ENCODE peak calls at places on chromosome 1, in five cellular contexts. J is ascending aorta, F is thoracic aorta, I is psoas muscle, Q is AG09309. Z is an unnamed sample.

GRCh38 chr1:58979085-58979484 is 195.2 kb upstream of the JUN start:
- DNase-seq in J (no peak), F (no peak), I (no peak), Q (no peak), Z (no peak)

GRCh38 chr1:51581286-51581685 is 35.6 kb upstream of the OSBPL9 start:
- DNase-seq in J (no peak), F (no peak), I (no peak), Q (no peak), Z (no peak)

GRCh38 chr1:24635195-24635843 is 7.8 kb upstream of the SRRM1 start:
- DNase-seq in J (no peak), F (no peak), I (no peak), Q (peak), Z (no peak)

GRCh38 chr1:116868386-116868785 is 41.3 kb upstream of the PTGFRN start:
- DNase-seq in J (no peak), F (no peak), I (no peak), Q (no peak), Z (no peak)

GRCh38 chr1:232684331-232685105 is 54.6 kb upstream of the SIPA1L2 start:
- DNase-seq in J (no peak), F (no peak), I (no peak), Q (no peak), Z (no peak)

GRCh38 chr1:175717610-175718195 is 25.7 kb downstream of the TNR start:
- DNase-seq in J (no peak), F (no peak), I (no peak), Q (no peak), Z (no peak)

GRCh38 chr1:86061660-86062059 is 94.9 kb downstream of the COL24A1 start:
- DNase-seq in J (no peak), F (no peak), I (no peak), Q (no peak), Z (no peak)

GRCh38 chr1:152148991-152149390 is 10.0 kb downstream of the RPTN start:
- DNase-seq in J (no peak), F (no peak), I (no peak), Q (no peak), Z (no peak)

GRCh38 chr1:203088441-203088840 is 2.6 kb upstream of the MYOG start:
- DNase-seq in J (no peak), F (no peak), I (no peak), Q (no peak), Z (no peak)

GRCh38 chr1:182633031-182633430 is 28.8 kb upstream of the RGS16 start:
- DNase-seq in J (no peak), F (no peak), I (no peak), Q (no peak), Z (no peak)

GRCh38 chr1:41754540-41754939 is 164.2 kb downstream of the HIVEP3 start:
- DNase-seq in J (no peak), F (no peak), I (no peak), Q (no peak), Z (no peak)

GRCh38 chr1:172497230-172497629 is 35.7 kb upstream of the SUCO start:
- DNase-seq in J (no peak), F (no peak), I (no peak), Q (peak), Z (no peak)

GRCh38 chr1:6150006-6150938 is 29.8 kb downstream of the CHD5 start:
- DNase-seq in J (no peak), F (no peak), I (no peak), Q (no peak), Z (no peak)

GRCh38 chr1:19628879-19629278 is 15.2 kb upstream of the NBL1 start:
- DNase-seq in J (no peak), F (no peak), I (no peak), Q (no peak), Z (no peak)

GRCh38 chr1:13541435-13542215 is 27.8 kb upstream of the LRRC38 start:
- DNase-seq in J (no peak), F (no peak), I (no peak), Q (no peak), Z (no peak)

GRCh38 chr1:204376919-204377799 is 17.4 kb upstream of the PLEKHA6 start:
- DNase-seq in J (no peak), F (no peak), I (no peak), Q (no peak), Z (no peak)

GRCh38 chr1:47491341-47491753 is 53.5 kb downstream of the FOXD2 start:
- DNase-seq in J (no peak), F (no peak), I (no peak), Q (no peak), Z (no peak)

GRCh38 chr1:15431571-15431948 is 6.7 kb upstream of the CTRC start:
- DNase-seq in J (no peak), F (no peak), I (no peak), Q (no peak), Z (no peak)

GRCh38 chr1:30183006-30183405 is 540.4 kb downstream of the MATN1 start:
- DNase-seq in J (no peak), F (no peak), I (no peak), Q (no peak), Z (no peak)

GRCh38 chr1:196494766-196495165 is 113.5 kb downstream of the KCNT2 start:
- DNase-seq in J (no peak), F (no peak), I (no peak), Q (no peak), Z (no peak)

GRCh38 chr1:4132525-4133308 is 232.6 kb upstream of the C1orf174 start:
- DNase-seq in J (no peak), F (no peak), I (no peak), Q (no peak), Z (no peak)

GRCh38 chr1:99119193-99119592 is 114.5 kb upstream of the PLPPR5 start:
- DNase-seq in J (no peak), F (no peak), I (no peak), Q (no peak), Z (no peak)

GRCh38 chr1:63112155-63112914 is 210.0 kb upstream of the FOXD3 start:
- DNase-seq in J (no peak), F (no peak), I (no peak), Q (peak), Z (no peak)

GRCh38 chr1:38527373-38527966 is 332.1 kb downstream of the RRAGC start:
- DNase-seq in J (no peak), F (no peak), I (no peak), Q (no peak), Z (no peak)

GRCh38 chr1:223102797-223103533 is 40.1 kb downstream of the TLR5 start:
- DNase-seq in J (no peak), F (no peak), I (no peak), Q (no peak), Z (no peak)

GRCh38 chr1:198531891-198532290 is 8.6 kb downstream of the ATP6V1G3 start:
- DNase-seq in J (no peak), F (no peak), I (no peak), Q (no peak), Z (no peak)

GRCh38 chr1:184691719-184692324 is 62.8 kb downstream of the EDEM3 start:
- DNase-seq in J (no peak), F (no peak), I (no peak), Q (peak), Z (no peak)

GRCh38 chr1:181151378-181152326 is 63.2 kb downstream of the IER5 start:
- DNase-seq in J (no peak), F (no peak), I (peak), Q (no peak), Z (no peak)

GRCh38 chr1:57112148-57112547 is 146.3 kb upstream of the C8B start:
- DNase-seq in J (no peak), F (no peak), I (no peak), Q (no peak), Z (no peak)

GRCh38 chr1:183911285-183911684 is 106.4 kb downstream of the RGL1 start:
- DNase-seq in J (no peak), F (no peak), I (no peak), Q (no peak), Z (no peak)

GRCh38 chr1:218585565-218586184 is 240.5 kb downstream of the TGFB2 start:
- DNase-seq in J (no peak), F (no peak), I (no peak), Q (no peak), Z (no peak)
- H3K4me3 ChIP-seq in J (no peak), F (no peak), I (no peak), Q (no peak), Z (no peak)

GRCh38 chr1:100539836-100540536 is 2.0 kb downstream of the GPR88 start:
- DNase-seq in J (no peak), F (no peak), I (no peak), Q (no peak), Z (no peak)
- H3K4me3 ChIP-seq in J (peak), F (peak), I (peak), Q (peak), Z (peak)

GRCh38 chr1:43304771-43305300 is 4.1 kb downstream of the TIE1 start:
- DNase-seq in J (no peak), F (no peak), I (no peak), Q (no peak), Z (no peak)

GRCh38 chr1:43302721-43303476 is 2.1 kb downstream of the TIE1 start:
- DNase-seq in J (no peak), F (no peak), I (no peak), Q (no peak), Z (no peak)

GRCh38 chr1:43305461-43305860 is 4.7 kb downstream of the TIE1 start:
- DNase-seq in J (no peak), F (no peak), I (no peak), Q (no peak), Z (no peak)

GRCh38 chr1:43303477-43304286 is 2.9 kb downstream of the TIE1 start:
- DNase-seq in J (no peak), F (no peak), I (no peak), Q (no peak), Z (no peak)

DNA sequence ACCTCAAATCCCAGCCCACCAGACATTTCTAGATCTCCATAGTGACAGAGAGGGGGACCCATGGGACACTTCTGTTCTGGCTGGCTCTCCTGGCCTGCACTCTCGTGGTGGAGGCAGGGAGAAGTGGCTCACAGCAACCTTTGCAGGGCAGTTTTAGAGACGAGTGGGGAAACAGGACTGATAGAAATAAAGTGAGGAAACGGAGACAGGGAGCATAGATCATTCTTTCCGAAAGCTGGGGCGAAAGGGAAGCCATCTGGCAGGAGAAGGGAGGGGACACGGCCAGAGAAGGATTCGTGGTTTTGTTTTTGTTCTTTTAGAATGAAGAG is 3.5 kb downstream of the TIE1 start:
- DNase-seq in J (no peak), F (no peak), I (no peak), Q (no peak), Z (no peak)
- H3K4me3 ChIP-seq in J (no peak), F (no peak), I (peak), Q (no peak), Z (no peak)

GRCh38 chr1:244234009-244234643 is 183.0 kb downstream of the ZBTB18 start:
- DNase-seq in J (no peak), F (no peak), I (peak), Q (no peak), Z (no peak)
- H3K4me3 ChIP-seq in J (no peak), F (no peak), I (peak), Q (no peak), Z (no peak)